ENCODE peak calls at places on chromosomes 16 and 17, in four cellular contexts. J is spleen, Z is vagina, T is transverse colon. W is an unnamed sample.
A peak's percentile ranks its signal among the peaks of the same experiment; 100 is the strongest.

GRCh38 chr16:66523861-66524354 is 26.0 kb downstream of the TK2 start:
- DNase-seq in T (peak; percentile 56), J (peak; percentile 79), Z (no peak), W (no peak)

GRCh38 chr16:16120382-16121184 is 102.7 kb downstream of the ABCC6 start:
- DNase-seq in Z (no peak), J (peak; percentile 81), T (peak; percentile 48), W (no peak)

GRCh38 chr16:10385725-10386516 is at the start of gene ATF7IP2:
- DNase-seq in T (peak; percentile 86), J (peak; percentile 94), Z (no peak), W (peak; percentile 80)

GRCh38 chr17:17826340-17826708 is 10.5 kb downstream of the SREBF1 start:
- DNase-seq in J (no peak), Z (no peak), T (no peak), W (no peak)

GRCh38 chr17:31061678-31062077 is 33.1 kb upstream of the NF1 start:
- DNase-seq in J (no peak), T (no peak), Z (no peak), W (no peak)

GRCh38 chr16:79899316-79900110 is 299.0 kb upstream of the MAF start:
- DNase-seq in J (no peak), Z (no peak), T (no peak), W (no peak)

GRCh38 chr16:66166451-66166850 is 200.0 kb upstream of the CDH5 start:
- DNase-seq in T (no peak), J (no peak), Z (no peak), W (no peak)

GRCh38 chr16:14071576-14072271 is 605 bp downstream of the MRTFB start:
- DNase-seq in T (no peak), Z (no peak), J (peak; percentile 89), W (no peak)

GRCh38 chr16:52861614-52862022 is 191.1 kb downstream of the CHD9NB start:
- DNase-seq in J (no peak), T (peak; percentile 22), Z (no peak), W (no peak)

GRCh38 chr17:59492091-59492451 is 73.3 kb upstream of the DHX40 start:
- DNase-seq in J (no peak), Z (no peak), T (no peak), W (no peak)

GRCh38 chr17:45248132-45248936 is 13.6 kb downstream of the SPATA32 start:
- DNase-seq in T (peak; percentile 83), Z (no peak), J (peak; percentile 96), W (no peak)

GRCh38 chr17:3893003-3893719 is at the start of gene CAMKK1:
- DNase-seq in J (peak; percentile 97), Z (no peak), T (peak; percentile 94), W (no peak)
- TF ChIP-seq POLR2AphosphoS5 in J (peak; percentile 84), Z (no peak), T (peak; percentile 48), W (no peak)

DNA sequence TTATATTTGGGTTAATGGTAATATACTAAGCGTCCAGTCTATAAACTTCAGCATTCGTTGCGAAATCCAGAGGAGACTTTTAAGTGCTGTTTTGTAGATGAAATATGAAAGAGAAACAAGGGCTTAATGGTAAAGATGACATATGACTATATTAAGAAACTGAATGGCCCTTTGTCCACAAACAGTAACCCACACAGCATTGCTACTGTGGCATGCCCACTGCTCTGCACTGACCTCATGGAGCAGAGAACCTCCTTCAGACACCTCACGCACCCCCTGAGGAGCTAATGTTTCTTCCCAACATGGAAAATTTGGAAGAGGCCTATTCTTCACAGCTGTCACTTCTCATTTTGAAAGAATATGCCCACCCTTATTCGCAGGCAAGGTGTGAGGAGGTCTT is 26.7 kb downstream of the ASPA start:
- DNase-seq in Z (no peak), T (no peak), J (no peak), W (no peak)
- TF ChIP-seq CTCF in Z (no peak), T (no peak), J (no peak), W (no peak)

GRCh38 chr17:1200440-1200839 is 20.7 kb upstream of the ABR start:
- DNase-seq in J (no peak), T (no peak), Z (no peak), W (no peak)

GRCh38 chr17:1201132-1201702 is 21.4 kb upstream of the ABR start:
- DNase-seq in Z (no peak), J (peak; percentile 91), T (no peak), W (no peak)

GRCh38 chr17:1197781-1198490 is 18.2 kb upstream of the ABR start:
- DNase-seq in J (peak; percentile 94), T (peak; percentile 82), Z (no peak), W (no peak)

GRCh38 chr17:1196946-1197345 is 17.2 kb upstream of the ABR start:
- DNase-seq in J (no peak), T (no peak), Z (no peak), W (no peak)

DNA sequence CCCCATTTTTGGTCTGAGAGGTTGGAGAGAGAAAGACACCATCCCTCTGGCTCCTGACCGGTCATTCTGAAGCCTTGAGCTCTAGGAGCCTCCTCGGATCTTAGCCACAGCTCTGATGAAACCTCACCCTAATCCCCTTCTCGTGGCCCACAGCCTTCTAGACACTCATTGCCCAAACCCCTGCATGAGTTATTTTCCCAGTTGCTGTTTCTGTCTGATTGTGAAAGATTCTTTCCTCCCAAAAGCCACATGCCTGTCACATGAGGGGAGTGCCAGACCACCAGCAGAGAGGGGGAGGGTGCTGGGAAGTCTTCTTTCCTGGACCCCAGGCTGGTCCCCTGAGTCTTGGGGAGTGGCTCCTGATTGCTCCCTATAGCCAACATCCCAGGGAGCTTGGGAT is 17.6 kb upstream of the ABR start:
- DNase-seq in T (no peak), Z (no peak), J (no peak), W (no peak)
- TF ChIP-seq POLR2AphosphoS5 in T (peak; percentile 47), Z (peak; percentile 70), J (no peak), W (no peak)

GRCh38 chr17:27531469-27531948 is 75.3 kb downstream of the KSR1 start:
- DNase-seq in T (no peak), Z (no peak), J (no peak), W (no peak)

GRCh38 chr17:27530791-27531391 is 74.6 kb downstream of the KSR1 start:
- DNase-seq in Z (no peak), J (peak; percentile 86), T (no peak), W (no peak)

GRCh38 chr17:27533874-27534815 is 77.9 kb downstream of the KSR1 start:
- DNase-seq in J (peak; percentile 59), Z (no peak), T (peak; percentile 33), W (no peak)

GRCh38 chr17:27532269-27533067 is 76.2 kb downstream of the KSR1 start:
- DNase-seq in T (peak; percentile 54), J (peak; percentile 88), Z (no peak), W (no peak)

DNA sequence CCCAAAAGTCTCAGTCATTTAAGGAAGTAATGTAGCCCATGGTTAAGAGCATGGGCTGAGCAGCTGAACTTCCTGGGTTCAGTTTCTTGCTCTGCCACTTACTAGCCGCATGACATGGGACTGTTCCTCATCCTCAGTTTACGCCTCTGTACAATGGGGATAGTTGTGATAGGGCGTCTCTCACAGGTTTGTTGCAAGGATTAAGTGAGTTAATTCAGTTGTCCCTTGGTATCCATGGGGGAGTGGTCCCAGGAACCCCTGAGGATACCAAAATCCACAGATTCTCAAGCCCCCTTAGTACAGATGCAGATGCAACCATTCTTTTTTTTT is 76.8 kb downstream of the KSR1 start:
- DNase-seq in Z (no peak), J (no peak), T (no peak), W (no peak)
- TF ChIP-seq CTCF in Z (no peak), J (no peak), T (no peak), W (no peak)

GRCh38 chr16:89363621-89364393 is 126.6 kb downstream of the ANKRD11 start:
- DNase-seq in J (no peak), T (peak; percentile 51), Z (no peak), W (no peak)
- TF ChIP-seq POLR2AphosphoS5 in J (no peak), T (no peak), Z (no peak), W (no peak)